ENCODE peak calls at places on chromosomes 7 and 10, in five cellular contexts. M, E, R, J and Z are unnamed samples.

GRCh38 chr7:30974605-30975256 is 11.0 kb downstream of the GHRHR start:
- DNase-seq in M (no peak), E (peak), R (no peak), J (no peak), Z (peak)

GRCh38 chr7:86914468-86915054 is 144.9 kb downstream of the ELAPOR2 start:
- DNase-seq in M (no peak), E (no peak), R (no peak), J (no peak), Z (peak)

GRCh38 chr10:62306663-62307062 is 38.0 kb upstream of the RTKN2 start:
- DNase-seq in M (no peak), E (no peak), R (no peak), J (no peak), Z (no peak)

GRCh38 chr7:41924798-41925197 is 221.9 kb upstream of the INHBA start:
- DNase-seq in M (no peak), E (no peak), R (no peak), J (no peak), Z (no peak)

GRCh38 chr7:8491106-8491505 is 57.7 kb downstream of the NXPH1 start:
- DNase-seq in M (no peak), E (no peak), R (no peak), J (no peak), Z (no peak)

GRCh38 chr7:65477326-65477725 is 103.7 kb downstream of the ZNF92 start:
- DNase-seq in M (no peak), E (no peak), R (no peak), J (no peak), Z (peak)

GRCh38 chr7:17968791-17969715 is 28.8 kb upstream of the SNX13 start:
- DNase-seq in M (no peak), E (no peak), R (no peak), J (no peak), Z (no peak)

GRCh38 chr10:89281606-89282395 is 20.0 kb upstream of the IFIT2 start:
- DNase-seq in M (no peak), E (no peak), R (no peak), J (no peak), Z (no peak)

GRCh38 chr10:104336829-104337526 is 1.3 kb downstream of the ITPRIP start:
- DNase-seq in M (no peak), E (no peak), R (no peak), J (no peak), Z (no peak)

GRCh38 chr10:76327441-76327840 is 896.0 kb downstream of the LRMDA start:
- DNase-seq in M (no peak), E (peak), R (no peak), J (no peak), Z (no peak)

GRCh38 chr7:39923086-39923485 is 27.0 kb upstream of the CDK13 start:
- DNase-seq in M (no peak), E (no peak), R (no peak), J (no peak), Z (no peak)

GRCh38 chr7:50119815-50120637 is 27.0 kb upstream of the ZPBP start:
- DNase-seq in M (no peak), E (no peak), R (no peak), J (no peak), Z (peak)

GRCh38 chr7:111744501-111745155 is 182.3 kb upstream of the IMMP2L start:
- DNase-seq in M (no peak), E (peak), R (no peak), J (peak), Z (peak)

GRCh38 chr7:2729043-2729892 is 41.3 kb downstream of the AMZ1 start:
- DNase-seq in M (peak), E (no peak), R (peak), J (no peak), Z (no peak)

GRCh38 chr7:28112467-28112866 is 68.1 kb downstream of the JAZF1 start:
- DNase-seq in M (no peak), E (no peak), R (no peak), J (no peak), Z (no peak)

GRCh38 chr10:22712959-22713852 is 1.2 kb downstream of the PIP4K2A start:
- DNase-seq in M (peak), E (peak), R (peak), J (no peak), Z (peak)

GRCh38 chr10:131901181-131901829 is 497 bp downstream of the PPP2R2D start:
- DNase-seq in M (peak), E (no peak), R (peak), J (no peak), Z (peak)

GRCh38 chr10:131202964-131203363 is 108.6 kb downstream of the TCERG1L start:
- DNase-seq in M (no peak), E (no peak), R (no peak), J (no peak), Z (no peak)

GRCh38 chr7:74097937-74098614 is 14.5 kb downstream of the LIMK1 start:
- DNase-seq in M (no peak), E (peak), R (no peak), J (peak), Z (no peak)

GRCh38 chr10:91683976-91684375 is 51.1 kb upstream of the PPP1R3C start:
- DNase-seq in M (no peak), E (peak), R (no peak), J (peak), Z (no peak)

GRCh38 chr10:50400694-50401093 is 149.4 kb upstream of the ASAH2 start:
- DNase-seq in M (no peak), E (no peak), R (no peak), J (no peak), Z (no peak)

GRCh38 chr10:124622158-124622557 is 122.0 kb downstream of the FAM53B start:
- DNase-seq in M (no peak), E (no peak), R (no peak), J (no peak), Z (no peak)

GRCh38 chr10:33815776-33816175 is 481.3 kb upstream of the NRP1 start:
- DNase-seq in M (no peak), E (peak), R (no peak), J (no peak), Z (no peak)

GRCh38 chr7:157977306-157977705 is 610.3 kb downstream of the PTPRN2 start:
- DNase-seq in M (no peak), E (no peak), R (no peak), J (no peak), Z (no peak)

GRCh38 chr7:20403356-20403755 is 72.7 kb downstream of the ITGB8 start:
- DNase-seq in M (no peak), E (no peak), R (peak), J (no peak), Z (no peak)